ENCODE peak calls at places on chromosomes 4 and X, in six cellular contexts. Q, K, P, U, Z and N are unnamed samples. For H3K27me3, the result is how much of the 10 kb centered on the place peaks cover.

GRCh38 chrX:138287200-138287865 is 424.2 kb downstream of the FGF13 start:
- DNase-seq in Q (no peak), P (no peak), U (no peak), Z (no peak), K (no peak), N (no peak)

GRCh38 chr4:108272566-108272965 is 103.8 kb upstream of the LEF1 start:
- DNase-seq in Q (peak), P (no peak), K (no peak), U (no peak), Z (peak), N (no peak)

GRCh38 chrX:106415276-106415895 is 196.4 kb upstream of the RADX start:
- DNase-seq in Z (peak), K (no peak), Q (peak), P (no peak), U (no peak), N (no peak)

GRCh38 chr4:122423246-122423645 is 33.3 kb downstream of the IL2 start:
- DNase-seq in Z (no peak), K (no peak), Q (no peak), U (no peak), P (no peak), N (no peak)

GRCh38 chr4:41006141-41006540 is 208.2 kb downstream of the APBB2 start:
- DNase-seq in Q (peak), K (no peak), P (no peak), U (no peak), Z (no peak), N (no peak)

GRCh38 chrX:45517090-45517973 is 316.7 kb upstream of the DIPK2B start:
- DNase-seq in Q (peak), U (no peak), K (no peak), Z (peak), P (no peak), N (no peak)

GRCh38 chrX:99795495-99795894 is 614.6 kb downstream of the PCDH19 start:
- DNase-seq in Q (no peak), Z (no peak), U (no peak), P (no peak), K (no peak), N (no peak)

GRCh38 chr4:24991015-24991414 is 39.7 kb downstream of the LGI2 start:
- DNase-seq in Z (peak), Q (peak), K (no peak), U (peak), P (no peak), N (no peak)

GRCh38 chr4:101022151-101023024 is 324.9 kb downstream of the PPP3CA start:
- DNase-seq in Q (peak), K (no peak), P (no peak), Z (no peak), U (no peak), N (no peak)

GRCh38 chr4:102477657-102478056 is 23.5 kb upstream of the NFKB1 start:
- DNase-seq in P (no peak), K (no peak), U (no peak), Q (peak), Z (no peak), N (no peak)

GRCh38 chr4:120694973-120695372 is 227.6 kb downstream of the PRDM5 start:
- DNase-seq in K (no peak), U (no peak), P (no peak), Q (peak), Z (peak), N (no peak)

GRCh38 chr4:40555176-40555900 is 74.3 kb downstream of the RBM47 start:
- DNase-seq in K (no peak), Z (no peak), P (no peak), Q (no peak), U (no peak), N (no peak)

GRCh38 chrX:30521440-30522182 is 56.0 kb downstream of the TASL start:
- DNase-seq in U (no peak), P (no peak), K (no peak), Q (peak), Z (peak), N (no peak)

GRCh38 chr4:48778431-48779094 is 1.5 kb downstream of the FRYL start:
- DNase-seq in Z (no peak), K (no peak), P (no peak), Q (peak), U (no peak), N (no peak)

GRCh38 chr4:1345905-1346780 is 865 bp upstream of the UVSSA start:
- DNase-seq in Z (peak), P (no peak), U (peak), K (peak), Q (peak), N (no peak)

GRCh38 chr4:41507292-41507933 is 30.5 kb upstream of the LIMCH1 start:
- DNase-seq in Z (no peak), P (no peak), U (no peak), K (no peak), Q (no peak), N (no peak)

GRCh38 chr4:121706595-121707021 is 9.8 kb upstream of the ANXA5 start:
- DNase-seq in Z (peak), P (no peak), Q (peak), K (no peak), U (no peak), N (no peak)

GRCh38 chr4:8393593-8394038 is 46.9 kb downstream of the ACOX3 start:
- DNase-seq in U (peak), K (peak), Q (peak), Z (peak), P (peak), N (peak)

GRCh38 chrX:110108381-110108796 is 105.5 kb downstream of the TMEM164 start:
- DNase-seq in Z (peak), P (no peak), Q (peak), U (no peak), K (no peak), N (no peak)

GRCh38 chr4:151922811-151923210 is 162.0 kb upstream of the GATB start:
- DNase-seq in U (no peak), P (no peak), Z (no peak), Q (no peak), K (no peak), N (no peak)

GRCh38 chr4:19348746-19349145 is 903.0 kb upstream of the SLIT2 start:
- DNase-seq in Z (no peak), Q (no peak), P (no peak), U (no peak), K (no peak), N (no peak)

GRCh38 chr4:10806993-10807645 is 122.6 kb upstream of the CLNK start:
- DNase-seq in P (no peak), Z (no peak), Q (no peak), U (no peak), K (no peak), N (no peak)

GRCh38 chr4:146255463-146255862 is 41.1 kb downstream of the REELD1 start:
- DNase-seq in Z (peak), P (no peak), Q (peak), K (no peak), U (no peak), N (no peak)

GRCh38 chr4:79184461-79184860 is 141.4 kb downstream of the NAA11 start:
- DNase-seq in Z (no peak), P (no peak), U (no peak), K (no peak), Q (no peak), N (no peak)

GRCh38 chrX:15203694-15204093 is 66.2 kb downstream of the ASB9 start:
- DNase-seq in Q (no peak), K (no peak), Z (no peak), U (no peak), P (no peak), N (no peak)
- H3K27me3 ChIP-seq in Q (under half), K (under half), Z (under half), U (under half), P (under half), N (under half)

DNA sequence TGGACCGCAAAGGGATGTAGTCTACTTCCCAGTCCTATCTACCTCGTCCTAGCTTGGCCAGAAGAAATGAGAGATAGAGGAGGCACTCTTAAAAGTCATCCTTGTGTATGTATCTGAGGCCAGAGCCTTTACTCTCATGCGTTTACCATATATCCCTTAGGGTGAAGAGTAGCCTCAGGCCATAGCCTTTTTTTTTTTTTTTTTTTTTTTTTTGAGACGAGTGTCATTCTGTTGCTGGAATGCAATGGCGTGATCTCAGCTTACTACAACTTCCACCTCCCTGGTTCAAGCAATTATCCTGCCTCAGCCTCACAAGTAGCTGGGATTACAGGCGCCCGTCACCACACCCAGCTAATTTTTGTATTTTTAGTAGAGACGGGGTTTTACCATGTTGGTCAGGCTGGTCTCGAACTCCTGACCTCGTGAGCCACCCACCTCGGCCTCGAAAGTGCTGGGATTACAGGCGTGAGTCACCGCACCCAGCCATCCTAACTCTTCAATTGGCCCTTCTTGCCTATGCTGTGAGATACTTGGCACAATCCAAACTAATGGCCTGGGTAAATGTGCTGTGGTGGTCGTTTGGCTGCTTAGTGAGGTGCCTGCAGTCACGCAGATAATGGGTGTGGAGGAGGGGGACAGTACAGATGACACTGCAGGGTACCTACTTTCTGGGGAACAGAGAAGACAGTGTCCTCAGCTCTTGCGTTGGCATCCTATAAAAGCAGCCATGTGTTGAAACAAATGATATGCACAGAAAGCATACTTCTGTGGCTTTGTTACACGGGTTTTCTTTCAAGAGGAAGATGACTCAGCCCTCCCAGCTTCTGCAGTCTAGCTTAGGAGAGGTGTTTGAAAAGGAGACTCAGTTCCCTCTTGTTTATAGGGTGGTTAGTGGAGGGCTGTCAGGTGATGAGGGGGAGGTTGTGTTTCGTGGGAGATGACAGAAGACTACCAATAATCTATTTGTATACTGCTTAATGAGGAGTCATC is 10.4 kb upstream of the DGAT2L6 start:
- DNase-seq in Q (peak), K (no peak), Z (peak), U (no peak), P (no peak), N (no peak)
- H3K27me3 ChIP-seq in Q (under half), K (under half), Z (under half), U (under half), P (under half), N (under half)

DNA sequence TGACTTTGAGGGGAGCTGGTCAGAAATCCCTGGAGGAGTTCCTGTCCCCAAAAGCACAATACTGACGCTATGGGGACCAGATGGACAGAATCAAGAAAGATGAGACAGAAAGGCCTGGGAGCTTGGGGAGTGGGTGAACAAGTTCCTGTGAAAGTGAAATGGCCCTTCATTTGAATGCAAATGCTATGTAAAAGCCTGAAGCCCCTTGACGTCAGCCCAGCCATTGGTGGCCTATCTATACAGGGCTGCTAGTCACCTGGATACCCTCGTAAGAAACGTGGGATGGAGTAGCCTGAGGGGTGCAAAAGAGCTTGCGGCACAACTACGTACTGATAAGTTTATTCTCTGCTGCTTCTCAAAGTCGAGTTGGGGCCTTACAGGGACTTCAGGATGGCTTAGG is at the start of gene CDX4:
- DNase-seq in P (no peak), Q (no peak), K (no peak), Z (no peak), U (no peak), N (no peak)
- H3K27me3 ChIP-seq in P (half or more), Q (under half), K (under half), Z (under half), U (under half), N (under half)

DNA sequence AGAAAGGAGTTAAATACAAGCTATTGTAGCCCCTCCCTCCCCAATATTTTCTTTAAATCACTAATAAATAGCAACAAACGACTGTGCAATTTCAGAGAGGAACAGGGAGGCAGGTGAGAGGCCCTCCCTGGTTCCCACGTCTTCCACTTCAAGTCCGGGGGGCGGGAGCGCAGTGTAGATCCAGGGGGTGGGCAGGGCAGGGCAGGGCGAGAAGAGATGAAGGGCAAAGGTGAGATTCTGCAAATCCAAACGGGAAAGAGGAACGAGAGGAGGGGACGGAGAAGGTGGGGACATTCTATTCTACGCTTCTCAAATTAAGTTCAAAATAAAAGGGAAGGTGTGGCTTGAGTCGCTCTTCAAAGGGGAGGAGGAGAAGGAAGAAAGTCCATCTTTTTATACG is 6.8 kb downstream of the NKX6-1 start:
- DNase-seq in Z (no peak), K (no peak), U (no peak), Q (no peak), P (no peak), N (no peak)
- H3K27me3 ChIP-seq in Z (under half), K (half or more), U (half or more), Q (half or more), P (half or more), N (half or more)